ENCODE peak calls at places on chromosome 9, in eight cellular contexts. R is right atrium auricular region; G is Peyer's patch; I is CD4-positive, alpha-beta memory T cell; C is mesendoderm; F is transverse colon; E is ovary; S is upper lobe of right lung. T is an unnamed sample. For H3K36me3, the result is how much of the 10 kb centered on the place peaks cover.

GRCh38 chr9:3608011-3608410 is 82.2 kb upstream of the RFX3 start:
- DNase-seq in E (no peak), I (no peak), C (no peak), F (no peak), S (no peak), G (no peak), R (no peak), T (no peak)

GRCh38 chr9:131203438-131204219 is 72.7 kb downstream of the FAM78A start:
- DNase-seq in C (peak), F (no peak), I (no peak), G (no peak), S (no peak), E (no peak), R (no peak), T (no peak)

GRCh38 chr9:79254900-79255651 is 316.7 kb upstream of the TLE4 start:
- DNase-seq in G (no peak), C (peak), I (no peak), E (no peak), S (no peak), F (no peak), R (no peak), T (no peak)

GRCh38 chr9:97484134-97484533 is 17.3 kb upstream of the TMOD1 start:
- DNase-seq in F (no peak), C (no peak), R (no peak), I (no peak), S (no peak), G (no peak), E (no peak), T (no peak)

GRCh38 chr9:131809941-131810344 is 70.1 kb upstream of the RAPGEF1 start:
- DNase-seq in I (no peak), C (no peak), S (no peak), G (no peak), F (no peak), R (no peak), E (no peak), T (no peak)

GRCh38 chr9:36276840-36277239 is 18.6 kb upstream of the GNE start:
- DNase-seq in S (no peak), C (no peak), I (no peak), E (peak), F (peak), G (no peak), R (no peak), T (no peak)

GRCh38 chr9:83707768-83708514 is at the start of gene UBQLN1:
- DNase-seq in I (peak), R (peak), G (peak), F (peak), E (peak), C (peak), S (peak), T (peak)

GRCh38 chr9:15512204-15512603 is 1.4 kb upstream of the PSIP1 start:
- DNase-seq in I (no peak), S (no peak), E (no peak), R (no peak), F (no peak), C (peak), G (no peak), T (no peak)

GRCh38 chr9:134570151-134570621 is 71.4 kb upstream of the COL5A1 start:
- DNase-seq in E (no peak), I (no peak), S (peak), C (no peak), G (peak), R (peak), F (no peak), T (no peak)

GRCh38 chr9:94945191-94946144 is 219.0 kb downstream of the AOPEP start:
- DNase-seq in E (peak), I (no peak), F (peak), C (peak), S (no peak), R (peak), G (peak), T (no peak)

GRCh38 chr9:87656485-87656884 is 69.4 kb upstream of the CTSL start:
- DNase-seq in G (no peak), I (no peak), E (peak), R (no peak), C (no peak), S (no peak), F (no peak), T (no peak)

GRCh38 chr9:70600479-70600878 is 186.0 kb upstream of the KLF9 start:
- DNase-seq in F (peak), C (peak), I (no peak), R (peak), S (no peak), G (no peak), E (peak), T (no peak)

GRCh38 chr9:117454711-117455110 is 39.9 kb upstream of the ASTN2 start:
- DNase-seq in F (no peak), E (no peak), S (no peak), C (no peak), I (no peak), G (no peak), R (no peak), T (no peak)

GRCh38 chr9:72871685-72872084 is 81.2 kb downstream of the ALDH1A1 start:
- DNase-seq in F (no peak), E (no peak), G (no peak), I (no peak), R (no peak), S (no peak), C (no peak), T (no peak)

GRCh38 chr9:29212590-29213373 is 1639.5 kb upstream of the C9orf72 start:
- DNase-seq in G (no peak), E (no peak), I (no peak), C (peak), S (peak), F (no peak), R (no peak), T (no peak)

GRCh38 chr9:95105519-95106287 is 211.8 kb downstream of the FANCC start:
- DNase-seq in C (no peak), I (no peak), E (no peak), G (no peak), F (no peak), S (peak), R (no peak), T (no peak)

GRCh38 chr9:134392900-134393299 is 66.6 kb downstream of the RXRA start:
- DNase-seq in S (no peak), C (no peak), R (no peak), I (no peak), F (no peak), G (no peak), E (no peak), T (no peak)

GRCh38 chr9:121372563-121373400 is 2.7 kb upstream of the STOM start:
- DNase-seq in C (no peak), E (peak), R (no peak), S (no peak), F (no peak), I (no peak), G (peak), T (no peak)

GRCh38 chr9:132494857-132495256 is 84.8 kb downstream of the CFAP77 start:
- DNase-seq in E (no peak), I (no peak), S (no peak), G (no peak), R (no peak), C (no peak), F (no peak), T (no peak)

GRCh38 chr9:93182572-93182971 is 1.4 kb upstream of the WNK2 start:
- DNase-seq in G (peak), R (no peak), E (no peak), C (no peak), F (peak), I (no peak), S (no peak), T (no peak)

GRCh38 chr9:32395483-32396216 is 11.2 kb downstream of the ACO1 start:
- DNase-seq in I (no peak), S (no peak), F (no peak), E (peak), G (no peak), C (no peak), R (peak), T (no peak)

GRCh38 chr9:114224247-114224610 is 68.9 kb downstream of the COL27A1 start:
- DNase-seq in S (no peak), I (no peak), G (no peak), C (peak), F (no peak), R (no peak), E (no peak), T (no peak)

GRCh38 chr9:124352616-124353015 is 62.6 kb downstream of the PSMB7 start:
- DNase-seq in F (no peak), R (no peak), E (no peak), C (no peak), I (no peak), S (no peak), G (peak), T (no peak)
- H3K36me3 ChIP-seq in F (under half), R (half or more), E (under half), C (under half), I (half or more), S (half or more), G (under half), T (under half)

GRCh38 chr9:116383133-116383532 is 229.5 kb downstream of the PAPPA start:
- DNase-seq in F (no peak), E (no peak), G (no peak), I (no peak), C (no peak), R (no peak), S (no peak), T (no peak)

GRCh38 chr9:116382053-116382452 is 228.5 kb downstream of the PAPPA start:
- DNase-seq in I (no peak), S (no peak), G (no peak), R (no peak), C (peak), F (no peak), E (no peak), T (no peak)

GRCh38 chr9:116380496-116380995 is 227.0 kb downstream of the PAPPA start:
- DNase-seq in E (no peak), I (no peak), C (no peak), G (no peak), R (no peak), F (no peak), S (no peak), T (no peak)

GRCh38 chr9:116381350-116381749 is 227.8 kb downstream of the PAPPA start:
- DNase-seq in F (no peak), I (no peak), R (no peak), S (no peak), C (no peak), E (no peak), G (no peak), T (no peak)

DNA sequence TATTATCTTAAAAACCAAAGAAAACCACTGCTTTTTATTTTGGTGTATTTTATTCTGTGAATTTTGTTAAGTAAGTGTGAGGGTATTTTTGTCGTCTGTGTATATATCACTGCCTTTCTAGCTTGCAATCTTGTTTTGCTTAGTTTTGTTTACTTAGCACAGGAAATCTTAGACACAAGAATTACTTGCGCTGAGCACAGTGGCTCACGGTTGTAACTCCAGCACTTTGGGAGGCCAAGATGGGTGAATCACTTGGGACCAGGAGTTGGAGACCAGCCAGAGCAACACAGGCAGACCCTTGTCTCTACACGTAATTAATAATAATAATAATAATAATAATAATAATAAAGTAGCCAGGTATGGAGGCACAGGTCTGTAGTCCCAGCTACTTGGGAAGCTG is 230.4 kb downstream of the PAPPA start:
- DNase-seq in G (no peak), S (no peak), E (no peak), I (no peak), R (no peak), C (no peak), F (no peak), T (no peak)
- H3K36me3 ChIP-seq in G (under half), S (under half), E (under half), I (under half), R (under half), C (under half), F (under half), T (under half)

GRCh38 chr9:128482186-128482585 is 22.3 kb upstream of the GLE1 start:
- DNase-seq in I (no peak), R (no peak), E (no peak), S (no peak), F (no peak), C (no peak), G (no peak), T (no peak)
- H3K36me3 ChIP-seq in I (half or more), R (under half), E (under half), S (half or more), F (under half), C (under half), G (under half), T (under half)

GRCh38 chr9:89328064-89328463 is 9.8 kb downstream of the SECISBP2 start:
- DNase-seq in G (no peak), I (no peak), S (no peak), F (no peak), R (no peak), C (no peak), E (no peak), T (no peak)
- H3K36me3 ChIP-seq in G (under half), I (half or more), S (half or more), F (under half), R (half or more), C (under half), E (under half), T (under half)

GRCh38 chr9:34072868-34073590 is 24.3 kb upstream of the UBAP2 start:
- DNase-seq in G (peak), F (peak), R (no peak), S (no peak), E (peak), I (no peak), C (peak), T (peak)

GRCh38 chr9:34069831-34070230 is 21.1 kb upstream of the UBAP2 start:
- DNase-seq in C (no peak), F (no peak), G (no peak), R (no peak), I (no peak), S (no peak), E (no peak), T (no peak)

GRCh38 chr9:34070601-34071340 is 22.1 kb upstream of the UBAP2 start:
- DNase-seq in C (no peak), G (no peak), R (no peak), S (no peak), F (no peak), E (no peak), I (no peak), T (no peak)

DNA sequence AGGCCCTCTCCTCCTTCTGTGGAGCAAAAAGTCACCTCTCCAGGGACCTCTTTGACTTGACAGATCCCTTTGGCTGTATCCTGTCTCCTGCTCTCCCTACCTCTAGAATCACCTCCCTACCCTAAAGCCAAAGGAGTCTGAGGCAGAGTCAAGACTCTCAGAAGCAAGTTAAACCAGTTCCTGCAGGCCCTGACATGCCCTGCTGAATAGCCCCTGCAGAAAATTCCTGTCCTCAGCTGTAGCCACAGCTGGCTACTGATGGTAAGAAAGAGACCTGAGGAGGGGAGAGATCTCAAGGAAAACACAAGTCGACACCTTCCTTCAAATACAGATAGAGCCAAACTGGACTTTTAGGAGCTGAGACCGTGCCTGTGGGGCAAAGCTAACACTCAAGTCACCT is 23.7 kb upstream of the UBAP2 start:
- DNase-seq in F (peak), E (no peak), C (peak), G (no peak), I (no peak), S (no peak), R (no peak), T (no peak)
- H3K36me3 ChIP-seq in F (under half), E (under half), C (under half), G (under half), I (under half), S (under half), R (under half), T (under half)

DNA sequence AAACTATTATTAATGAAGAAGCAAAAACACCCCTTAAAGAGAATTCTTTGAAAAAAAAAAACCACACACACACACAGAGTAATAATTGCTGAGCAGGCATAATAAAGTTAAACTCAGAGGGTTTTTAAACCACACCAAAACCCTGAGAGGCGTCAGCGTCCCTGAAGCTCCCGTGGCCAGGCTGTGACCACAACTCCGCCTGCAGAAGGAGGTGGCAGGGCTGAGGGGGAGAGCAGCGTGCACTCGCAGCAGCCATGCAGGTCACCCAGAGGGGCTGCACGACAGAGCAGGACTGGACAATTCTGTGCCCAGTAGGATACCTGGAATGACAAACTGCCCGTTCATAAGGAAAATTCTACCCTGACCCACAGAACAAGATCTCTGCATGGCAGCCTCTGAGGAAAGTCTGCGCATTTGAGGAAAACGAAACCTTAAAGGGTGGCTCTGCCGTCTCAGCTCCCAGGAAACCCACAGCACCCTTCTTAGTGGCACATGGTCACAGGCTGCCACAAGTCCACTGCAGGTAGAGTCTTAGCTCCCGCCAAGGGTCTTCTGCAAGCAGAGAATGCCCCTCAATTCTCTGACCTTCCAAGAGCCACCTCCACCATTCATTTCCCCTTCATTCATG is 44.0 kb downstream of the ROR2 start:
- DNase-seq in S (no peak), E (no peak), I (peak), G (peak), C (no peak), R (no peak), F (peak), T (peak)
- H3K36me3 ChIP-seq in S (under half), E (under half), I (under half), G (under half), C (under half), R (under half), F (under half), T (under half)

DNA sequence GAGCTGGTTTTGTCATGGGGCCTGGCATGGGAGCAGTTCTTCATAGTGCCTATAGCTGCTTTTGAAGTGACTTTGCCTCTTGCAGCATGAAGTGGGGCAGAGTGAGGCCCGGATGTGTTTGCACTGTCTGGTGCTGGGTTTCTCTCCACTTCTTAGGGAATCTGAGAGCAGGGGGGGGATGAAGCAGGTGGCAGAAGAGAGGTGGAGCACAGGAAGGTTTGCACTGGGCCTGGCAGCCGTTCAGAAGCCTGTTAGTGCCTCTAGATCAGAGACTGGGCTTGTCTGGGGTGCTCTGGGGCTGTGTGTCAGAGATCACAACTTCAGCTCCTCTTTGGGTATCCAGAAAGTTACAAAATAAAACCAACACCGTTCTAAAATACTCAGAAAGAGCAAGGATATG is 18.4 kb downstream of the USP20 start:
- DNase-seq in E (no peak), S (no peak), F (no peak), C (no peak), R (no peak), I (no peak), G (no peak), T (no peak)
- H3K36me3 ChIP-seq in E (under half), S (half or more), F (under half), C (under half), R (half or more), I (half or more), G (under half), T (under half)

DNA sequence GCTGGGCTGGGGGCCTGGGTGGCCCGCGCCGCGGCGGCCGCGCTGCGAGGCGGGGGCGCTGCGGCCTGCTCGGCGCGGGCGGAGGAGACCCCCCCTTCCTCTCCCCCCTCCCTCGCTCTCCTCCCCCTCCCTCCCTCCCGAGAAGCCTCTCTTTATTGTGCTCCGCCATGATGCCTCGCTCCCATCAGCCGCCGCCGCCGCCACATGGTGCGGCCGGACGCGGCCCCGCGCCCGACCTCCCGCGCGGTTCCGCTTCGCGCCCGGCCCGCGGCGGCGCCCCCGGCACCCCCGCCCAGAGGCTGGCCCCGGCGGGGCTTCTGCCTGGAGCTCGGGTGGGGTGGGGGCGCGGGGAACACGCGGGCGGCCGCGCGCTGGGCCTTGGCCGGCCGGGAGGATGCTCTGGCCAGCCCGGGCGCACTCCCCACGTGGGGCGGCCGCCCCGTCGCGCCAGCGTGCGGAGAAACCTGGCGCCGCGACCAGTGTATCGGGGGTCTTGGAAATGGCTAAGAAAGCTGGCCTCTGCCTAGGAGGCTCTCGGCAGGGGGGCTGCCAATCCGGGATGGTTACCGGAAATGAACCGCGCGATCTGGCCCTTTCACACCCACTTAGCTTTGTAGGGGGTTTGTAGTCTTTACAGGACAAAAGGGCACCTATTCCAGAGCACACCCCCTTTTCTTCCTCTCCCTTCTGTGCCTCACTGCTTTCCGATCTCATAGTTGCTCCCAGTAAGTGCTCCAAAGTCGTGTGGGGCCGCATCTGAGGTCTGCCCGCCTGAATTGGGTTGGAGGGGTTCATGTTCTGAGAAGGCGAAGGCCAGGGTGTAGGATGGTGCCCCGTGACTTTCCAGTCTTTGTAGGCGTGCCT is 1.0 kb downstream of the SET start:
- DNase-seq in G (peak), I (peak), E (peak), S (no peak), F (peak), R (no peak), C (peak), T (peak)
- H3K36me3 ChIP-seq in G (under half), I (under half), E (under half), S (under half), F (under half), R (under half), C (under half), T (under half)

DNA sequence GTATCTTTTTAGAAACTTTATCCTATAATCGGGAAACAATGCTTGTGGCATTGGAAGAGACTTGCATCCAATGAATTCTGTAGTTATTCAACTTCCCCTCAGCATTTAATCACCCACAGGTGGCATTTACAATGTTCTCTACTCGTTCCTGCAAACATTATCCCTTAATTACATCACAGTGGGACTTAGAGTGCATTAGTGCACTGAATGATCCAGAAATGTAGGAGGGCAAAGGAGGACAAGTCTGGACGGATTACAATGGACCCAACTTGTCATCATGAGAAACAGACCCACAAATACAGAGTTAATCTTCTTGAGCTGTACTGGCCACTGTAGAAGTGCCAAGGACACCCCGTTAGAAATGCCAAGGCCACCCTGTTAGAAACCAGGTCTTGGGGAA is 129.1 kb downstream of the DOCK8 start:
- DNase-seq in I (no peak), G (no peak), C (no peak), S (no peak), F (no peak), R (no peak), E (no peak), T (no peak)
- H3K36me3 ChIP-seq in I (half or more), G (under half), C (under half), S (half or more), F (under half), R (under half), E (under half), T (under half)